ENCODE peak calls at places on chromosomes 6 and 20, in seven cellular contexts. A, Q, Y, O, V, L and E are unnamed samples.

GRCh38 chr6:56807992-56808342 is 146.9 kb upstream of the BEND6 start:
- DNase-seq in A (no peak), Q (no peak), Y (no peak), O (peak; percentile 31), V (no peak), L (no peak), E (no peak)

GRCh38 chr6:166588691-166589333 is 2.3 kb upstream of the RAMACL start:
- DNase-seq in A (no peak), Q (no peak), Y (no peak), O (no peak), V (no peak), L (no peak), E (peak; percentile 46)

GRCh38 chr6:36197739-36198221 is 1.2 kb downstream of the BRPF3 start:
- DNase-seq in A (no peak), Q (no peak), Y (peak; percentile 22), O (no peak), V (peak; percentile 7), L (no peak), E (no peak)

GRCh38 chr20:21052686-21053001 is 53.5 kb downstream of the LINC00237 start:
- DNase-seq in A (no peak), Q (no peak), Y (no peak), O (no peak), V (no peak), L (no peak), E (no peak)

GRCh38 chr6:104574135-104574750 is 285.5 kb downstream of the HACE1 start:
- DNase-seq in A (no peak), Q (no peak), Y (no peak), O (no peak), V (no peak), L (no peak), E (no peak)

GRCh38 chr6:162964703-162965140 is 236.9 kb downstream of the PACRG start:
- DNase-seq in A (no peak), Q (no peak), Y (no peak), O (peak; percentile 62), V (peak; percentile 51), L (peak; percentile 61), E (no peak)

GRCh38 chr6:3577517-3577916 is 120.7 kb upstream of the SLC22A23 start:
- DNase-seq in A (no peak), Q (no peak), Y (no peak), O (no peak), V (no peak), L (no peak), E (no peak)

GRCh38 chr6:11772109-11772830 is 6.3 kb downstream of the ADTRP start:
- DNase-seq in A (no peak), Q (no peak), Y (peak; percentile 49), O (peak; percentile 69), V (no peak), L (no peak), E (no peak)

GRCh38 chr6:89050155-89050554 is 30.4 kb upstream of the PNRC1 start:
- DNase-seq in A (no peak), Q (peak; percentile 71), Y (peak; percentile 52), O (peak; percentile 43), V (peak; percentile 42), L (peak; percentile 40), E (no peak)

GRCh38 chr6:132218063-132218696 is 183.1 kb downstream of the MOXD1 start:
- DNase-seq in A (peak; percentile 48), Q (no peak), Y (no peak), O (peak; percentile 46), V (no peak), L (no peak), E (no peak)

GRCh38 chr20:37421060-37421639 is 75.2 kb downstream of the SRC start:
- DNase-seq in A (no peak), Q (no peak), Y (no peak), O (no peak), V (no peak), L (no peak), E (no peak)

GRCh38 chr6:3882865-3883264 is 33.7 kb downstream of the FAM50B start:
- DNase-seq in A (no peak), Q (no peak), Y (no peak), O (no peak), V (no peak), L (no peak), E (no peak)

GRCh38 chr6:3742426-3743344 is 8.8 kb downstream of the PXDC1 start:
- DNase-seq in A (peak; percentile 81), Q (peak; percentile 91), Y (peak; percentile 85), O (peak; percentile 88), V (peak; percentile 86), L (peak; percentile 86), E (peak; percentile 84)

GRCh38 chr6:159307246-159307790 is 138.1 kb downstream of the FNDC1 start:
- DNase-seq in A (no peak), Q (no peak), Y (no peak), O (no peak), V (no peak), L (no peak), E (no peak)

GRCh38 chr20:23146857-23147256 is 60.7 kb upstream of the CD93 start:
- DNase-seq in A (no peak), Q (peak; percentile 59), Y (no peak), O (no peak), V (no peak), L (no peak), E (no peak)

GRCh38 chr6:27297857-27298730 is 14.0 kb downstream of the POM121L2 start:
- DNase-seq in A (no peak), Q (no peak), Y (no peak), O (peak; percentile 27), V (no peak), L (no peak), E (no peak)

GRCh38 chr6:46014511-46015118 is 1.0 kb downstream of the CLIC5 start:
- DNase-seq in A (no peak), Q (no peak), Y (no peak), O (peak; percentile 49), V (peak; percentile 48), L (peak; percentile 25), E (no peak)

GRCh38 chr20:8568068-8568467 is 436.0 kb downstream of the PLCB1 start:
- DNase-seq in A (no peak), Q (no peak), Y (no peak), O (no peak), V (no peak), L (no peak), E (no peak)

GRCh38 chr20:13515796-13516533 is 122.8 kb downstream of the TASP1 start:
- DNase-seq in A (no peak), Q (no peak), Y (no peak), O (no peak), V (no peak), L (no peak), E (no peak)

GRCh38 chr6:113694278-113695077 is 162.7 kb upstream of the MARCKS start:
- DNase-seq in A (no peak), Q (no peak), Y (no peak), O (no peak), V (no peak), L (no peak), E (no peak)

GRCh38 chr6:131755597-131755996 is 44.8 kb upstream of the CTAGE9 start:
- DNase-seq in A (no peak), Q (no peak), Y (no peak), O (no peak), V (no peak), L (no peak), E (no peak)

GRCh38 chr6:149392535-149392934 is 7.5 kb upstream of the SUMO4 start:
- DNase-seq in A (no peak), Q (no peak), Y (no peak), O (no peak), V (no peak), L (no peak), E (no peak)

GRCh38 chr20:60055740-60056139 is 97.5 kb downstream of the CDH26 start:
- DNase-seq in A (no peak), Q (peak; percentile 77), Y (no peak), O (no peak), V (peak; percentile 40), L (peak; percentile 57), E (peak; percentile 36)

GRCh38 chr6:30782425-30783014 is 38.2 kb upstream of the IER3 start:
- DNase-seq in A (no peak), Q (no peak), Y (no peak), O (no peak), V (no peak), L (no peak), E (no peak)

GRCh38 chr6:132131777-132132176 is 180.6 kb upstream of the CCN2 start:
- DNase-seq in A (no peak), Q (peak; percentile 93), Y (no peak), O (peak; percentile 86), V (peak; percentile 61), L (peak; percentile 21), E (no peak)

GRCh38 chr6:53730767-53731166 is 64.0 kb upstream of the LRRC1 start:
- DNase-seq in A (no peak), Q (no peak), Y (no peak), O (no peak), V (no peak), L (no peak), E (no peak)

GRCh38 chr20:17634666-17635319 is 47.2 kb downstream of the RRBP1 start:
- DNase-seq in A (no peak), Q (no peak), Y (no peak), O (no peak), V (no peak), L (no peak), E (no peak)
- H3K36me3 ChIP-seq in A (peaks cover 32% of the 10 kb centered on the region), Q (peaks cover 43% of the 10 kb centered on the region), Y (no peaks in the 10 kb centered on the region), O (no peaks in the 10 kb centered on the region), V (peaks cover 63% of the 10 kb centered on the region), L (peaks cover 84% of the 10 kb centered on the region), E (peaks cover 58% of the 10 kb centered on the region)

GRCh38 chr6:170050591-170051041 is 240.3 kb downstream of the DLL1 start:
- DNase-seq in A (no peak), Q (peak; percentile 53), Y (no peak), O (no peak), V (no peak), L (no peak), E (no peak)
- TF ChIP-seq CTCF in A (no peak), Q (no peak), Y (no peak), O (no peak), V (no peak), L (no peak), E (no peak)

GRCh38 chr20:32229351-32229750 is 21.7 kb downstream of the POFUT1 start:
- DNase-seq in A (no peak), Q (no peak), Y (no peak), O (no peak), V (no peak), L (no peak), E (no peak)
- H3K36me3 ChIP-seq in A (no peaks in the 10 kb centered on the region), Q (peaks cover 37% of the 10 kb centered on the region), Y (no peaks in the 10 kb centered on the region), O (no peaks in the 10 kb centered on the region), V (peaks cover 75% of the 10 kb centered on the region), L (peaks cover 54% of the 10 kb centered on the region), E (peaks cover 28% of the 10 kb centered on the region)

DNA sequence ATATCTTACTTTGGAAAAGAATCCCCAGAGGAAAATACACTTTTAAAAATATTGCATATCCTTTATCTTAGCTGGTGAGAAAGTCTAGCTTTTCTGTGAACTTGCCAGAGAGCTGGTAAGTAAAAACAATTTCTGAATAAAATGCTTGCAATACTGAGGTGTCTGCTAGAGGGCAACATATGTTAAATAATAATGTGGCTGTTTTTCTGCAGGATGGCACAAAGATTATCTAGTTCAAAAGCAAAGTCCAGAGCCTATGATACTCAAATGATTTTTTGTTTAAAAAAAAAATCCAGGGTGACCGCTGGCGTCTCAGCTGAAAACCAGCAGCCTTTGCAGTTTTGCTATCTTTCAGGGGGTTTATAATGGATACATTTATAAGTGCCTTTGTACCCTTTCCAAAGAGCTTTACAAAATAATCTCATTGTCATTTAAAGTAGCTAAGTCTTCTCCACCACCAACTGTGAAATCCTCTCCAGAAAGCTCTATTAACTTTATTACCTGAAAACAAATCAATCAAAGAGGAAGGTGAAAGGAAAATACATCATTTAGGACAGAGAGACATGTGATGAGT is 194.9 kb downstream of the PHACTR1 start:
- DNase-seq in A (peak; percentile 48), Q (no peak), Y (no peak), O (peak; percentile 50), V (no peak), L (no peak), E (no peak)
- TF ChIP-seq CTCF in A (peak; percentile 52), Q (peak; percentile 64), Y (peak; percentile 51), O (peak; percentile 65), V (peak; percentile 73), L (peak; percentile 68), E (peak; percentile 20)